ENCODE peak calls at places on chromosomes 7 and 10, in seven cellular contexts. N is body of pancreas, U is fibroblast of lung, C is right atrium auricular region, P is stomach, A is lower lobe of right lung, F is small intestine. Z is an unnamed sample.

GRCh38 chr10:470339-471003 is 219.0 kb downstream of the DIP2C start:
- DNase-seq in F (no peak), N (no peak), A (no peak), C (no peak), P (no peak), U (no peak), Z (peak; percentile 3)

GRCh38 chr10:95339863-95340262 is 49.1 kb upstream of the PDLIM1 start:
- DNase-seq in A (no peak), U (no peak), C (no peak), F (no peak), P (no peak), N (no peak), Z (no peak)

GRCh38 chr10:25506821-25507335 is 332.1 kb downstream of the GPR158 start:
- DNase-seq in P (no peak), A (no peak), F (no peak), U (no peak), C (no peak), N (no peak), Z (no peak)

GRCh38 chr7:47580811-47581331 is 1.0 kb downstream of the TNS3 start:
- DNase-seq in A (no peak), N (no peak), F (no peak), C (no peak), U (peak; percentile 36), P (no peak), Z (no peak)

GRCh38 chr7:81470084-81470723 is 299.6 kb downstream of the HGF start:
- DNase-seq in A (peak; percentile 68), U (peak; percentile 82), F (peak; percentile 73), N (peak; percentile 78), P (peak; percentile 74), C (peak; percentile 65), Z (peak; percentile 56)

GRCh38 chr10:101708073-101708472 is 13.1 kb upstream of the FBXW4 start:
- DNase-seq in N (no peak), P (no peak), U (no peak), F (no peak), A (no peak), C (no peak), Z (no peak)

GRCh38 chr7:25186436-25186835 is 41.9 kb downstream of the NPVF start:
- DNase-seq in F (no peak), A (no peak), P (no peak), U (no peak), N (no peak), C (no peak), Z (no peak)

GRCh38 chr7:1856161-1856965 is 186.3 kb downstream of the ELFN1 start:
- DNase-seq in A (peak; percentile 43), N (no peak), F (no peak), U (no peak), C (no peak), P (no peak), Z (no peak)

GRCh38 chr10:30186371-30186875 is 127.0 kb upstream of the JCAD start:
- DNase-seq in C (no peak), A (no peak), N (peak; percentile 22), U (no peak), F (peak; percentile 89), P (peak; percentile 28), Z (no peak)

GRCh38 chr10:119139464-119140067 is 25.9 kb downstream of the SFXN4 start:
- DNase-seq in U (peak; percentile 28), A (peak; percentile 52), F (peak; percentile 44), N (peak; percentile 33), C (no peak), P (peak; percentile 31), Z (peak; percentile 11)

GRCh38 chr10:132023092-132023811 is 41.5 kb upstream of the BNIP3 start:
- DNase-seq in F (peak; percentile 65), C (peak; percentile 84), N (peak; percentile 88), P (peak; percentile 85), U (peak; percentile 75), A (peak; percentile 88), Z (peak; percentile 76)

GRCh38 chr7:155584763-155585531 is 38.6 kb upstream of the CNPY1 start:
- DNase-seq in P (peak; percentile 53), A (no peak), C (no peak), F (peak; percentile 47), U (peak; percentile 26), N (peak; percentile 71), Z (no peak)

GRCh38 chr7:100671353-100672327 is 1.9 kb upstream of the GNB2 start:
- DNase-seq in U (no peak), A (no peak), C (no peak), P (no peak), F (no peak), N (no peak), Z (no peak)
- H3K27ac ChIP-seq in U (no peak overlapping the region), A (no peak overlapping the region), C (no peak overlapping the region), P (no peak overlapping the region), F (no peak overlapping the region), N (no peak overlapping the region), Z (no peak overlapping the region)

DNA sequence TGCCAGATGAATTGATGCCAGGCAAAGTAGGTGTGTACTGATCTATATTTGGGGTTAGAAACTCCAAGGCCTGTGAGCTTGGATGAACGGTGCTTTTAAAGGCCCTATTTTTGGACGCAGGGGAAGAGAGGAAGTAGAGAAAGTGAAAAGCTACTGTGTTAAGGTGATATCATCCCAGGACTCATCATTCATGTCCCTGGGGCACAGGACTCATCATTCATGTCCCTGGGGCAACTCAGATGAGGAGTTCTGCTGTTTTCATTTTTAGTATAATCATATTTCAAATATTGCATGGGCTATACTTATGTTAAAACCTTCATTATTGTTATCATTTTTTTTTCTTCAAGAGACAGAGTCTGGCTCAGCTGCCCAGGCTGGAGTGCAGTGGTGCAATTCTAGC is 61.4 kb upstream of the PTN start:
- DNase-seq in N (no peak), A (no peak), F (no peak), C (no peak), P (no peak), U (no peak), Z (no peak)
- H3K27me3 ChIP-seq in N (no peaks in the 10 kb centered on the region), A (no peaks in the 10 kb centered on the region), F (no peaks in the 10 kb centered on the region), C (no peaks in the 10 kb centered on the region), P (no peaks in the 10 kb centered on the region), U (no peaks in the 10 kb centered on the region), Z (peaks cover 4% of the 10 kb centered on the region)

GRCh38 chr10:93072225-93072712 is 1.4 kb upstream of the CYP26A1 start:
- DNase-seq in N (no peak), U (no peak), A (no peak), F (peak; percentile 32), P (no peak), C (no peak), Z (no peak)
- H3K4me3 ChIP-seq in N (no peak overlapping the region), U (peak overlapping the region; percentile 24), A (peak overlapping the region; percentile 53), F (peak overlapping the region; percentile 24), P (peak overlapping the region; percentile 60), C (no peak overlapping the region), Z (peak overlapping the region; percentile 20)

DNA sequence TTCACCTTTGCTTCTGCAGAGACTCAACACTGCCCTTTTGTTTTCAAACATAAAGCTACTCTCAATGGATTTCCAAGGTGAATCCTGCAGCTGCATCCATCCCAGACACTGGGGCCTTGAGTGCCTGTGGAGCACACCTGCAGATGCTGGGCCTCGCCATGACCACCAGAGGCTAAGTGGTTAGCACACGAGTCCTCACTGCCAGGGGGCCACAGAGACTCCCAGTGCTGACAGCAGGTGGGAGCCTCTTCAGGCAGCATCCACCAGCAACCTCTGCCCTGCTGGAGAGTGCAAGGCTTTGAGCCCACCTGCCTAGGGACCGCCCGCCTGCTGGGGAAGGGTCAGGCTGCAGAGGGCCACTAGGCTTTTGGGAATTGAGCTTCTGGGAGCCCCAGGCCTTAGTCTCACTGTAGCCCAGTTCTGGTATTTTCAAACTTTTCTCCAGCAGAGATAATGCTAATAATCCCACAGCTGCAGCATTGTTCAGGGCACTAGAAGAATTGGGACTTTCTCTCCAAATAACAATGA is 9.4 kb upstream of the HPS1 start:
- DNase-seq in U (no peak), C (no peak), F (no peak), N (no peak), A (no peak), P (no peak), Z (no peak)
- H3K27ac ChIP-seq in U (no peak overlapping the region), C (no peak overlapping the region), F (no peak overlapping the region), N (no peak overlapping the region), A (no peak overlapping the region), P (no peak overlapping the region), Z (no peak overlapping the region)

DNA sequence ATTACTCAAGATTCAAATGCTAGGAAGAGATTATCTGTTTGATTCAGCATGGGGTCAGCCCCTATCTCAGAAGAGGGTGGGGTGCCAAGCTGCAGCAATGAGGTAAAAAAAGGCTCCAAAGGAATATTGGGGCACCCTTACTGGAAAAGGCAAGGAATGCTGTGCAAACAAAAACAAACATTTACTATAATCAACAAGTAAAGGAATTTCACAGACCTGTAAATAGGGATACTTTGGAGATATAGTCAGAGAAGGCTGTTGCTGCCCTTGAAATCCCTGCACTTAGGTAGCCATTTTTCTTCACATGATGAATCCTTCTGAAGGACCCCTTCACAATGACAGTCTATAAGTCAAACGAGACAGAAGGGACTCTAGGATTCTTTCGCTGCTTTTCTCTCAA is 10.6 kb upstream of the ADD3 start:
- DNase-seq in U (no peak), C (no peak), F (no peak), P (no peak), N (no peak), A (no peak), Z (no peak)
- H3K27me3 ChIP-seq in U (no peaks in the 10 kb centered on the region), C (no peaks in the 10 kb centered on the region), F (no peaks in the 10 kb centered on the region), P (no peaks in the 10 kb centered on the region), N (no peaks in the 10 kb centered on the region), A (no peaks in the 10 kb centered on the region), Z (no peaks in the 10 kb centered on the region)

GRCh38 chr7:159145544-159145891 is 851 bp upstream of the VIPR2 start:
- DNase-seq in F (no peak), N (no peak), U (no peak), A (no peak), C (no peak), P (no peak), Z (no peak)
- H3K4me3 ChIP-seq in F (no peak overlapping the region), N (peak overlapping the region; percentile 45), U (no peak overlapping the region), A (peak overlapping the region; percentile 50), C (peak overlapping the region; percentile 64), P (peak overlapping the region; percentile 67), Z (peak overlapping the region; percentile 57)

GRCh38 chr10:17744395-17744841 is 7.6 kb upstream of the TMEM236 start:
- DNase-seq in F (no peak), N (no peak), A (no peak), P (no peak), U (no peak), C (no peak), Z (no peak)
- H3K27ac ChIP-seq in F (no peak overlapping the region), N (no peak overlapping the region), A (no peak overlapping the region), P (no peak overlapping the region), U (no peak overlapping the region), C (no peak overlapping the region), Z (no peak overlapping the region)

GRCh38 chr10:36640626-36641025 is 484.8 kb upstream of the ANKRD30A start:
- DNase-seq in U (no peak), F (no peak), C (no peak), A (no peak), N (no peak), P (no peak), Z (no peak)
- H3K27me3 ChIP-seq in U (no peaks in the 10 kb centered on the region), F (no peaks in the 10 kb centered on the region), C (no peaks in the 10 kb centered on the region), A (no peaks in the 10 kb centered on the region), N (no peaks in the 10 kb centered on the region), P (no peaks in the 10 kb centered on the region), Z (no peaks in the 10 kb centered on the region)

GRCh38 chr10:93379366-93380042 is 102.6 kb downstream of the MYOF start:
- DNase-seq in U (peak; percentile 63), F (no peak), P (no peak), A (no peak), N (no peak), C (no peak), Z (no peak)

GRCh38 chr10:93380043-93380565 is 102.0 kb downstream of the MYOF start:
- DNase-seq in C (no peak), N (no peak), U (peak; percentile 46), F (no peak), A (no peak), P (no peak), Z (no peak)

GRCh38 chr10:93378039-93378438 is 104.1 kb downstream of the MYOF start:
- DNase-seq in U (no peak), C (no peak), N (no peak), A (no peak), F (no peak), P (no peak), Z (no peak)

GRCh38 chr10:93376372-93377296 is 105.5 kb downstream of the MYOF start:
- DNase-seq in N (peak; percentile 8), C (no peak), F (peak; percentile 79), P (peak; percentile 26), U (peak; percentile 93), A (no peak), Z (peak; percentile 69)
- H3K4me3 ChIP-seq in N (no peak overlapping the region), C (no peak overlapping the region), F (no peak overlapping the region), P (no peak overlapping the region), U (peak overlapping the region; percentile 31), A (no peak overlapping the region), Z (no peak overlapping the region)